ENCODE peak calls at places on chromosomes 4 and X, in nine cellular contexts. T is cardiac muscle cell; Z is esophagus squamous epithelium; D is CD8-positive, alpha-beta T cell; O is endodermal cell; R is aorta; Y is esophagus muscularis mucosa; B is OCI-LY7; J is body of pancreas. G is an unnamed sample.

GRCh38 chr4:54942735-54943134 is 182.7 kb downstream of the KDR start:
- DNase-seq in Z (no peak), D (peak; percentile 78), B (peak; percentile 44), T (no peak), Y (no peak), O (no peak), J (no peak), R (no peak), G (no peak)

GRCh38 chrX:48683411-48683982 is at the start of gene WAS:
- DNase-seq in D (peak; percentile 51), Z (no peak), Y (no peak), O (no peak), T (no peak), J (no peak), R (no peak), B (peak; percentile 82), G (no peak)

GRCh38 chr4:103168993-103169392 is 29.1 kb downstream of the CENPE start:
- DNase-seq in T (no peak), Y (no peak), Z (no peak), D (no peak), R (no peak), O (no peak), J (no peak), B (no peak), G (no peak)

GRCh38 chr4:101086801-101087586 is 260.3 kb downstream of the PPP3CA start:
- DNase-seq in J (no peak), R (no peak), T (peak; percentile 2), B (peak; percentile 39), Y (no peak), D (no peak), Z (no peak), O (peak; percentile 87), G (no peak)

GRCh38 chrX:123698979-123699378 is 33.9 kb downstream of the THOC2 start:
- DNase-seq in T (no peak), B (no peak), J (no peak), R (no peak), D (no peak), O (no peak), Z (no peak), Y (no peak), G (no peak)

GRCh38 chr4:164888096-164888495 is 11.1 kb downstream of the APELA start:
- DNase-seq in T (no peak), B (no peak), O (no peak), D (no peak), R (no peak), Y (no peak), J (no peak), Z (no peak), G (no peak)

GRCh38 chrX:119009071-119009470 is 34.7 kb downstream of the LONRF3 start:
- DNase-seq in O (no peak), J (no peak), Y (no peak), Z (no peak), D (no peak), T (no peak), B (no peak), R (no peak), G (no peak)

GRCh38 chr4:5037553-5038551 is 13.4 kb upstream of the STK32B start:
- DNase-seq in Z (no peak), J (no peak), B (no peak), R (no peak), Y (no peak), O (no peak), T (no peak), D (no peak), G (peak; percentile 42)

GRCh38 chr4:76199664-76200211 is 13.9 kb downstream of the SCARB2 start:
- DNase-seq in Y (peak; percentile 87), J (peak; percentile 78), T (no peak), R (no peak), Z (no peak), O (peak; percentile 55), B (peak; percentile 76), D (peak; percentile 26), G (no peak)

GRCh38 chr4:20044502-20044911 is 207.2 kb upstream of the SLIT2 start:
- DNase-seq in J (no peak), B (no peak), R (no peak), T (no peak), Y (no peak), O (no peak), D (no peak), Z (no peak), G (no peak)

GRCh38 chr4:20042769-20043168 is 208.9 kb upstream of the SLIT2 start:
- DNase-seq in Y (no peak), O (no peak), J (no peak), B (no peak), R (no peak), T (no peak), Z (no peak), D (no peak), G (no peak)

GRCh38 chr4:20046179-20046578 is 205.5 kb upstream of the SLIT2 start:
- DNase-seq in Z (no peak), J (no peak), O (no peak), Y (no peak), B (no peak), R (no peak), D (no peak), T (no peak), G (no peak)

GRCh38 chr4:20043992-20044391 is 207.7 kb upstream of the SLIT2 start:
- DNase-seq in T (no peak), Y (no peak), Z (no peak), B (no peak), R (no peak), D (no peak), O (no peak), J (no peak), G (no peak)

GRCh38 chr4:20044936-20045335 is 206.8 kb upstream of the SLIT2 start:
- DNase-seq in O (no peak), D (no peak), R (no peak), Y (no peak), Z (no peak), T (no peak), J (no peak), B (no peak), G (no peak)
- H3K27ac ChIP-seq in O (no peak overlapping the region), D (no peak overlapping the region), R (no peak overlapping the region), Y (no peak overlapping the region), Z (no peak overlapping the region), T (no peak overlapping the region), J (no peak overlapping the region), B (no peak overlapping the region), G (no peak overlapping the region)

GRCh38 chr4:153239409-153239808 is 35.2 kb downstream of the TRIM2 start:
- DNase-seq in B (no peak), T (no peak), O (no peak), D (no peak), Y (no peak), J (no peak), Z (no peak), R (no peak), G (no peak)
- H3K27ac ChIP-seq in B (no peak overlapping the region), T (no peak overlapping the region), O (no peak overlapping the region), D (no peak overlapping the region), Y (no peak overlapping the region), J (no peak overlapping the region), Z (no peak overlapping the region), R (no peak overlapping the region), G (no peak overlapping the region)

DNA sequence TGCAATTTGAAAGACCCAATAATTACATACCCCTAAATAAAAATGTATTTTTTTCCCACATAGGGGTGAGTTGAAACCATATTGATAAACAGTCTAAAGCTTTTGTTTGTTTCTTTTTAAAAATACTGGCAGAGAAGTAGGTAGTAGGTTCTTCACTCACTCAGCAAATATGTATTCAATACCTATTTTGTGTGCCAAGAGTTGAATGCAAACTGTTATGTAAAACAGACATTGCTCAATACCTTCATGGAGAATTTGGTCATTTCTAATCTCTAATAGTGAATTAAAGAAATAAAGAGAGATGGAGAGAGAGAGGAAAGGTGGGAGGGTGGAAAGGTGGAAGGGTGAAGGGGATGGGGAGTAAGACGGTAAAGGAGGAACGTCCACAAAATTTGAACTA is 589.9 kb upstream of the GNPDA2 start:
- DNase-seq in R (no peak), O (no peak), T (no peak), D (no peak), J (no peak), B (no peak), Y (no peak), Z (no peak), G (no peak)
- H3K27ac ChIP-seq in R (no peak overlapping the region), O (no peak overlapping the region), T (no peak overlapping the region), D (no peak overlapping the region), J (no peak overlapping the region), B (no peak overlapping the region), Y (no peak overlapping the region), Z (no peak overlapping the region), G (no peak overlapping the region)

GRCh38 chrX:150572206-150572605 is 3.8 kb downstream of the MTM1 start:
- DNase-seq in J (no peak), O (no peak), Z (no peak), T (no peak), R (no peak), D (no peak), Y (no peak), B (no peak), G (no peak)
- H3K27ac ChIP-seq in J (no peak overlapping the region), O (no peak overlapping the region), Z (peak overlapping the region; percentile 11), T (no peak overlapping the region), R (no peak overlapping the region), D (no peak overlapping the region), Y (no peak overlapping the region), B (peak overlapping the region; percentile 35), G (peak overlapping the region; percentile 60)

GRCh38 chr4:12579172-12579571 is 905.0 kb downstream of the RAB28 start:
- DNase-seq in Y (no peak), O (no peak), J (no peak), Z (no peak), T (no peak), R (no peak), D (no peak), B (no peak), G (no peak)
- H3K27ac ChIP-seq in Y (no peak overlapping the region), O (no peak overlapping the region), J (no peak overlapping the region), Z (no peak overlapping the region), T (no peak overlapping the region), R (no peak overlapping the region), D (no peak overlapping the region), B (no peak overlapping the region), G (no peak overlapping the region)